ENCODE peak calls at places on chromosome 1, in nine cellular contexts. A, U, J, N, K, Q, O, C and F are unnamed samples.

GRCh38 chr1:198018529-198018928 is 101.4 kb downstream of the LHX9 start:
- DNase-seq in A (peak; percentile 96), U (no peak), J (no peak), N (no peak), K (peak; percentile 16), Q (no peak), O (peak; percentile 93), C (no peak), F (no peak)

GRCh38 chr1:202624781-202625108 is 85.5 kb downstream of the SYT2 start:
- DNase-seq in A (no peak), U (no peak), J (no peak), N (no peak), K (no peak), Q (no peak), O (peak; percentile 10), C (no peak), F (no peak)

GRCh38 chr1:248842781-248843331 is 4.8 kb downstream of the ZNF672 start:
- DNase-seq in A (no peak), U (no peak), J (no peak), N (no peak), K (no peak), Q (no peak), O (no peak), C (peak; percentile 45), F (no peak)

GRCh38 chr1:10280442-10281350 is 70.3 kb downstream of the KIF1B start:
- DNase-seq in A (no peak), U (no peak), J (no peak), N (no peak), K (no peak), Q (no peak), O (peak; percentile 68), C (no peak), F (no peak)

GRCh38 chr1:30525980-30526651 is 197.3 kb downstream of the MATN1 start:
- DNase-seq in A (peak; percentile 82), U (no peak), J (peak; percentile 89), N (no peak), K (peak; percentile 73), Q (peak; percentile 23), O (peak; percentile 44), C (peak; percentile 47), F (peak; percentile 67)

GRCh38 chr1:22123071-22123390 is 19.9 kb downstream of the WNT4 start:
- DNase-seq in A (no peak), U (no peak), J (no peak), N (no peak), K (no peak), Q (no peak), O (no peak), C (no peak), F (no peak)

GRCh38 chr1:207049974-207050391 is 1.0 kb downstream of the YOD1 start:
- DNase-seq in A (peak; percentile 55), U (no peak), J (no peak), N (no peak), K (peak; percentile 78), Q (peak; percentile 64), O (peak; percentile 53), C (no peak), F (peak; percentile 54)

GRCh38 chr1:246795906-246796694 is 71.9 kb downstream of the SCCPDH start:
- DNase-seq in A (no peak), U (no peak), J (no peak), N (no peak), K (no peak), Q (no peak), O (no peak), C (no peak), F (no peak)

GRCh38 chr1:109579044-109579443 is 30.6 kb downstream of the GNAI3 start:
- DNase-seq in A (no peak), U (no peak), J (no peak), N (no peak), K (no peak), Q (no peak), O (peak; percentile 46), C (no peak), F (no peak)

GRCh38 chr1:168121314-168122029 is 15.3 kb downstream of the GPR161 start:
- DNase-seq in A (peak; percentile 76), U (peak; percentile 87), J (no peak), N (no peak), K (peak; percentile 57), Q (peak; percentile 37), O (peak; percentile 88), C (no peak), F (peak; percentile 44)

GRCh38 chr1:226388131-226388530 is 19.8 kb downstream of the PARP1 start:
- DNase-seq in A (no peak), U (no peak), J (no peak), N (no peak), K (no peak), Q (no peak), O (no peak), C (no peak), F (no peak)

GRCh38 chr1:29539971-29540370 is 303.6 kb downstream of the PTPRU start:
- DNase-seq in A (no peak), U (peak; percentile 6), J (no peak), N (no peak), K (no peak), Q (peak; percentile 4), O (no peak), C (peak; percentile 8), F (no peak)

GRCh38 chr1:78171736-78172590 is 126.2 kb downstream of the GIPC2 start:
- DNase-seq in A (peak; percentile 71), U (no peak), J (no peak), N (no peak), K (no peak), Q (no peak), O (peak; percentile 85), C (no peak), F (no peak)

GRCh38 chr1:12153181-12153785 is 13.5 kb upstream of the TNFRSF1B start:
- DNase-seq in A (peak; percentile 72), U (no peak), J (no peak), N (no peak), K (no peak), Q (peak; percentile 53), O (peak; percentile 88), C (no peak), F (peak; percentile 75)

DNA sequence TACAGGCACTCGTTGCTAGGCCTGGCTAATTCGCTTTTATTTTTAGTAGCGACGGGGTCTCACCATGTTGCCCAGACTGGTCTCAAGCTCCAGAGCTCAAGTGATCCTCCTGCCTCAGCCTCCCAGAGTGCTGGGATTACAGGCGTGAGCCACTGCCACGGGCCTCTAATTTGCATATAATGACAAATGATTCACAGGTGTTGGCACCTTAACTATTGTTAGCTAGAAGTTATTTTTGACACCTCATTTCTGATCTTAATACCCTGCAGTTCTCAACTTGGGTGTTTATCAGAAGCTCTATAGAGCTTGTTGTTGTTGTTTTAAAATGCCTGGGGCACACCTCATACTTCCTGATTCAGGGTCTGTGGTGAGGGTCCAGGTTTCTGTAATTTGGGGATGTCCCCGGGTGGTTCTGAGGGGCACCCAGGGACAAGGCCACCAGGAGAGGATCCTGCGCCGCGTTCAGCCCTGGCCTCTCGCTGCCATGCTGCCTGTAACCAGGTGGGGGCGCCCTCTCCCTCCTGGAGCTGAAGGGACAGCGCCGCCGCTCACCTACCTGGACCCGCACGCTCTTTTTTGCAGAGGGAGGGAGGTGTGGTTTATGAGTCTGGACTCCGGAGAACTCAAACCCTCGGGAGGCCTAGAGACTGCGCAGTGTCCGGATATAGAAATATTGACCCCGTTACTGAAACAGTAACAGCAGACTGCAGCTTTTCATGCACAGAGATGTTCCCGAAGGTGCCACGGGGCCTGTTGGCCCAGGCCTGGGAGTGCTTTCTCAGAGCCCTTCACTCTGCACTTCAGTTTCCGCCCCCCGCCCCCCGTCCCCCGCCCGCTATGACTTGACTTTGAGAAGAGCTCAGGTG is 23.0 kb upstream of the NEK2 start:
- DNase-seq in A (peak; percentile 54), U (peak; percentile 79), J (no peak), N (peak; percentile 84), K (peak; percentile 86), Q (peak; percentile 91), O (peak; percentile 41), C (peak; percentile 97), F (peak; percentile 93)
- H3K27ac ChIP-seq in A (no peak overlapping the region), U (no peak overlapping the region), J (no peak overlapping the region), N (no peak overlapping the region), K (no peak overlapping the region), Q (no peak overlapping the region), O (no peak overlapping the region), C (no peak overlapping the region), F (no peak overlapping the region)

GRCh38 chr1:61082336-61083013 is at the start of gene NFIA:
- DNase-seq in A (peak; percentile 68), U (peak; percentile 81), J (peak; percentile 69), N (peak; percentile 52), K (peak; percentile 74), Q (peak; percentile 67), O (peak; percentile 50), C (peak; percentile 78), F (peak; percentile 61)

GRCh38 chr1:61079898-61080336 is 2.4 kb upstream of the NFIA start:
- DNase-seq in A (peak; percentile 57), U (peak; percentile 95), J (peak; percentile 76), N (peak; percentile 62), K (peak; percentile 88), Q (peak; percentile 82), O (peak; percentile 67), C (peak; percentile 87), F (peak; percentile 81)

GRCh38 chr1:61081637-61082335 is 575 bp upstream of the NFIA start:
- DNase-seq in A (no peak), U (peak; percentile 75), J (no peak), N (peak; percentile 54), K (peak; percentile 61), Q (peak; percentile 36), O (peak; percentile 38), C (peak; percentile 83), F (peak; percentile 63)

GRCh38 chr1:61080408-61081134 is 1.8 kb upstream of the NFIA start:
- DNase-seq in A (no peak), U (no peak), J (no peak), N (no peak), K (no peak), Q (no peak), O (no peak), C (no peak), F (no peak)

GRCh38 chr1:61081135-61081636 is 1.2 kb upstream of the NFIA start:
- DNase-seq in A (no peak), U (no peak), J (no peak), N (no peak), K (peak; percentile 5), Q (no peak), O (no peak), C (no peak), F (no peak)
- H3K27me3 ChIP-seq in A (no peaks in the 10 kb centered on the region), U (no peaks in the 10 kb centered on the region), J (no peaks in the 10 kb centered on the region), N (no peaks in the 10 kb centered on the region), K (no peaks in the 10 kb centered on the region), Q (peaks cover 5% of the 10 kb centered on the region), O (no peaks in the 10 kb centered on the region), C (peaks cover 74% of the 10 kb centered on the region), F (no peaks in the 10 kb centered on the region)

GRCh38 chr1:204578867-204579664 is 62.9 kb downstream of the MDM4 start:
- DNase-seq in A (no peak), U (peak; percentile 71), J (no peak), N (no peak), K (no peak), Q (peak; percentile 31), O (no peak), C (peak; percentile 70), F (peak; percentile 72)
- H3K4me3 ChIP-seq in A (no peak overlapping the region), U (peak overlapping the region; percentile 29), J (no peak overlapping the region), N (peak overlapping the region; percentile 36), K (no peak overlapping the region), Q (peak overlapping the region; percentile 22), O (peak overlapping the region; percentile 19), C (no peak overlapping the region), F (no peak overlapping the region)

DNA sequence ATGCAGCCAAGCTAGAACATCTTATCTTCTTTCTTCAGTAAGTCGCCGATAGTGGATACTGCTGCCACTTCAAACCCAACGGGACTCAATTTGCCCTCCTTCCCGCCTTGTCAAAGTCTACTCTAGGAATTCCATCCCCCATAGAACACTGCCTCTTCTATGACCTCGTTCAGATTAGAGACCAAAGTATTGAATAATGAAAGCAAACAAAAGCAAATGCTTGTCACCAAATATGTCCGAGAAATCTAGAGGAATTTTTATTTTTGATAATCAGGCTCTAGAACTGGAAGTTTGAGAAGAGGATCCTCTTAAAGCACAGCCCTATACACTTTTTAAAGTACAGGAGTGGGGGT is 868 bp upstream of the RRAGC start:
- DNase-seq in A (no peak), U (no peak), J (no peak), N (no peak), K (no peak), Q (no peak), O (peak; percentile 4), C (no peak), F (no peak)
- H3K27ac ChIP-seq in A (no peak overlapping the region), U (peak overlapping the region; percentile 91), J (peak overlapping the region; percentile 93), N (peak overlapping the region; percentile 96), K (peak overlapping the region; percentile 73), Q (peak overlapping the region; percentile 63), O (peak overlapping the region; percentile 80), C (no peak overlapping the region), F (peak overlapping the region; percentile 49)